ENCODE peak calls at places on chromosomes 6 and 20, in four cellular contexts. W, P, B and F are unnamed samples.

GRCh38 chr6:144423167-144423566 is 138.0 kb downstream of the UTRN start:
- DNase-seq in W (no peak), P (no peak), B (no peak), F (no peak)

GRCh38 chr20:54062812-54063280 is 7.5 kb downstream of the BCAS1 start:
- DNase-seq in W (no peak), B (no peak), P (peak; percentile 58), F (no peak)

GRCh38 chr6:46263709-46264091 is 92.9 kb upstream of the ENPP5 start:
- DNase-seq in B (no peak), W (no peak), P (no peak), F (no peak)

GRCh38 chr6:161847628-161848027 is 573.8 kb upstream of the AGPAT4 start:
- DNase-seq in P (no peak), W (no peak), B (no peak), F (no peak)

GRCh38 chr6:117237561-117237960 is 27.8 kb upstream of the VGLL2 start:
- DNase-seq in P (no peak), W (no peak), B (no peak), F (no peak)

GRCh38 chr6:85675030-85675819 is 32.5 kb upstream of the SYNCRIP start:
- DNase-seq in B (no peak), P (no peak), W (peak; percentile 44), F (no peak)

GRCh38 chr6:132364675-132365074 is 36.6 kb downstream of the MOXD1 start:
- DNase-seq in P (no peak), W (no peak), B (no peak), F (no peak)

GRCh38 chr6:69386431-69386830 is 410.4 kb downstream of the LMBRD1 start:
- DNase-seq in B (no peak), P (no peak), W (no peak), F (no peak)

GRCh38 chr6:33313709-33314514 is at the start of gene TAPBP:
- DNase-seq in B (peak; percentile 36), P (no peak), W (peak; percentile 76), F (peak; percentile 61)

GRCh38 chr6:56109149-56109548 is 138.2 kb downstream of the COL21A1 start:
- DNase-seq in P (no peak), W (no peak), B (no peak), F (no peak)

GRCh38 chr6:157813757-157814455 is 9.1 kb upstream of the SNX9 start:
- DNase-seq in P (no peak), W (peak; percentile 37), B (no peak), F (no peak)

GRCh38 chr6:118867181-118867580 is 26.8 kb upstream of the ASF1A start:
- DNase-seq in P (peak; percentile 38), W (no peak), B (no peak), F (no peak)

GRCh38 chr20:63625771-63626423 is 1.0 kb downstream of the GMEB2 start:
- DNase-seq in P (no peak), W (peak; percentile 48), B (no peak), F (peak; percentile 9)

GRCh38 chr6:157628463-157628862 is 194.6 kb upstream of the SNX9 start:
- DNase-seq in P (no peak), B (no peak), W (no peak), F (no peak)

GRCh38 chr6:6332873-6333272 is 12.4 kb upstream of the F13A1 start:
- DNase-seq in P (no peak), B (no peak), W (no peak), F (no peak)

GRCh38 chr6:105317607-105318533 is 85.0 kb downstream of the PREP start:
- DNase-seq in P (peak; percentile 13), B (no peak), W (no peak), F (no peak)
- TF ChIP-seq CTCF in P (peak; percentile 74), B (no peak), W (no peak), F (no peak)

GRCh38 chr6:43120101-43120730 is 44.1 kb downstream of the PTK7 start:
- DNase-seq in P (no peak), B (no peak), W (no peak), F (no peak)
- TF ChIP-seq CTCF in P (no peak), B (no peak), W (no peak), F (no peak)

DNA sequence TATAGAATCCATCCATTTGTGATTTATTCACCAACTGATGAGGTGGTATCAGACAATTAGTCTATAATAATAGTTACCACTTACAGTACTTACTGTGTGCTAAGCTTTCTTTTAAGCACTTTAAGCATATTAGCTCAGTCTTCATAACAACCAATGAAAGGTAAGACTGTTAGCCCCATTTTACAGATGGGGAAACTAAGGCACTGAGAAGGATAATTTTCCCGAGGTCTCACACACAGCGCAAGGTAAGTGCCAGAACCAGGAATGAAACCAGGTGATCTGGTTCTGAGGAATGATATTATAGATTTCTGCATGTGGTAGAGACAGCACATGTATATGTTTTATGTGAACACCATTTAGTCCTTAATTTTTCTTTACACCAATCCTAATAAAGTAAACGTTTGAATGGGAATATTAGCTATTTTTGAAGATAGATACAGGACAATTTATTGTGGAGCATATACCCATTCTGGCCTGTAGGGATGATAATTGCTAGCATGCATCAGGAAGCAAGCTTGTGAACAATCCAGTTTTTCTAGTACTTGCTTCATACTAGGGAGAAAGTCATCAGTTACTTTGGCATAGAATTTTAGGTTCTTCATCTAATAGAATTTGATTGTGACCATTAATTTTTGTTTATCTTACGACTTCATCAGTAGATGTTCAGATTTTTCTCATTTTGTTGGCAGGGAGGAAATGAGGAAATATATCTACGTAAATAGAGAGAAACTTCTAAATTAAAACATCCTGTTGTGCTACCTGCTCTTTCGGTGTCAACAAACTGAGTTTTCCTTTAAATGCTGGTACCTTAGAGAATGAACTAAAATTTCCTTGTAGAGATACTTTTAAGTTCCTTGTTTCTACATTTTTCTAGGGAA is 3.0 kb downstream of the YWHAB start:
- DNase-seq in P (no peak), B (no peak), W (no peak), F (no peak)
- TF ChIP-seq CTCF in P (no peak), B (peak; percentile 29), W (peak; percentile 28), F (peak; percentile 21)

DNA sequence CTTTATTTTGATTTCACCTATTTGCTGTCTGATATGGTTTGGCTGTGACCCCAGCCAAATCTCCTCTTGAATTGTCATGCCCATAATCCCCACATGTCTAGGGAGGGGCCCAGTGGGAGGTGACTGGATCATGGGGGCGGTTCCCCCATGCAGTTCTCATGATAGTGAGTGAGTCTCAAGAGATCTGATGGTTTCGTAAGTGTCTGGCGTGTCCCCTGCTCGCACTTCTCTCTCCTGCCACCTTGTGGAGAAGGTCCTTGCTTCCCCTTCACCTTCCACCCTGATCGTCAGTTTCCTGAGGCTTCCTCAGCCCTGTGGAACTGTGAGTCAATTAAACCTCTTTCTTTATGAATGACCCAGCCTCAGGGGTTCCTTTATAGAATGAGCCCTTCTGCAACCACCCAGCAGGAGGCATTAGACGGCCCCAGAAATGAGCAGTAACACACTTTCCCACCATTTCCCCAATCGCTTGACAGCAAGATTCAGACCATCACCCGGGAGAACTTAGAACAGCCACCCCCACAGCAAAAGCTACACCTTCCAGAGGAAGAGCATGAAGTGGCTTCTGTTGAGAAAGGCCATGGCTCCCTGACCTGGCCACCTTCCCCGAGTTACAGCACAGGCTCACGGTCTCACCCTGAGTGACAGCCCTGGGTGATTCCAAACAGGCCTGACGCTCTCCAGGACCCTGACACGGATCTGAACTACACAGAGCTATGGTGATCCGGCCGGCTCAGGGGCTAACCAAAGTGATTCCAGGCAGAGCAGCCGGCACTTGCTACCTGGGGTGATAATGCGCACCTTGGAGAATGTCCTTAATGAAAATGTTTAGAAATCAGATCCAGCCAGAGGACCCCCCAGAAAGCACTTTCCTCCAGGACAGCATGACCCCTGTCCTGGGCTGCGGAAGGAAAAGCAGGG is 131.2 kb upstream of the CDH4 start:
- DNase-seq in B (no peak), P (no peak), W (peak; percentile 45), F (no peak)
- TF ChIP-seq CTCF in B (peak; percentile 45), P (peak; percentile 80), W (peak; percentile 17), F (peak; percentile 30)

GRCh38 chr6:27757307-27757706 is 154.9 kb downstream of the OR2B2 start:
- DNase-seq in P (no peak), B (no peak), W (no peak), F (peak; percentile 57)

GRCh38 chr6:27754408-27754782 is 157.8 kb downstream of the OR2B2 start:
- DNase-seq in W (no peak), B (no peak), P (no peak), F (no peak)

GRCh38 chr6:27755768-27756167 is 156.4 kb downstream of the OR2B2 start:
- DNase-seq in B (no peak), W (no peak), P (no peak), F (no peak)

GRCh38 chr6:27752038-27752885 is 159.9 kb downstream of the OR2B2 start:
- DNase-seq in P (peak; percentile 82), W (peak; percentile 59), B (no peak), F (peak; percentile 21)

DNA sequence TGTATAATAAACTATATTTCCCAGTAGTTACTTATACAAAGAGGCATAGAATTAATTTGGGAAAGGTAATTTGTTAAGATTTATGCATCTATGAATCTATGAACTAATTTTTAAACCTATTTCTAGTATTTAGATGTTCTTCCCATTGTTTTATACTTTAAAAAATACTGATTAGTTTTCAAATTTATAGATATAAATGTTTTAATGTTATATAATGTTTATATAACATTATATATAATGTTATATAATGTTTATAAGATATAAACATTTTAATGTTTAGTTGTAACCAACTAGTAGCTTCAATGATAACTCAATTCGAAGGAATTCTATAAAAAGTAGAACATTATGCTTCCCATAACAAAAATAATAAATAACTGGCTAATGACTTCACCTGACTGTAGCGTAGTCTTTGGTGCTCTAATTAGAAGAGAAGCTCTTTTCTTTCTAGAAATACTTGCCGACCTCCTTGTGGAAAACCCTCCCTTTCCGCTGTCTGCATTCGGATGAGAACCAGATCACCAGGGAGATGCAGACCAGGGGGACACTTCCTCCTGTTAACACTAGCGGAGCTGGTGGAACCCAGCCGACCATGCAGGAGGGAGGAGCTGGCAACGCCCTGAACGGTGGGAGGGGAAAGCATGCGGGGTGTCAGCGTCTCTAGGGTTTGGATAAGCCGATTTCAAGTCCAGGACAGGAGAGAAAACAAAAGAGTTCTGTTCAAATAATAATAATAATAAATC is 158.4 kb downstream of the OR2B2 start:
- DNase-seq in P (peak; percentile 66), W (peak; percentile 52), B (no peak), F (peak; percentile 31)
- TF ChIP-seq CTCF in P (peak; percentile 12), W (no peak), B (no peak), F (no peak)

GRCh38 chr20:21240394-21240793 is 62.7 kb upstream of the XRN2 start:
- DNase-seq in B (no peak), W (no peak), P (no peak), F (no peak)
- TF ChIP-seq CTCF in B (no peak), W (no peak), P (no peak), F (no peak)

GRCh38 chr6:12927746-12928145 is 211.2 kb downstream of the PHACTR1 start:
- DNase-seq in B (no peak), P (no peak), W (no peak), F (no peak)
- TF ChIP-seq CTCF in B (no peak), P (no peak), W (no peak), F (no peak)

DNA sequence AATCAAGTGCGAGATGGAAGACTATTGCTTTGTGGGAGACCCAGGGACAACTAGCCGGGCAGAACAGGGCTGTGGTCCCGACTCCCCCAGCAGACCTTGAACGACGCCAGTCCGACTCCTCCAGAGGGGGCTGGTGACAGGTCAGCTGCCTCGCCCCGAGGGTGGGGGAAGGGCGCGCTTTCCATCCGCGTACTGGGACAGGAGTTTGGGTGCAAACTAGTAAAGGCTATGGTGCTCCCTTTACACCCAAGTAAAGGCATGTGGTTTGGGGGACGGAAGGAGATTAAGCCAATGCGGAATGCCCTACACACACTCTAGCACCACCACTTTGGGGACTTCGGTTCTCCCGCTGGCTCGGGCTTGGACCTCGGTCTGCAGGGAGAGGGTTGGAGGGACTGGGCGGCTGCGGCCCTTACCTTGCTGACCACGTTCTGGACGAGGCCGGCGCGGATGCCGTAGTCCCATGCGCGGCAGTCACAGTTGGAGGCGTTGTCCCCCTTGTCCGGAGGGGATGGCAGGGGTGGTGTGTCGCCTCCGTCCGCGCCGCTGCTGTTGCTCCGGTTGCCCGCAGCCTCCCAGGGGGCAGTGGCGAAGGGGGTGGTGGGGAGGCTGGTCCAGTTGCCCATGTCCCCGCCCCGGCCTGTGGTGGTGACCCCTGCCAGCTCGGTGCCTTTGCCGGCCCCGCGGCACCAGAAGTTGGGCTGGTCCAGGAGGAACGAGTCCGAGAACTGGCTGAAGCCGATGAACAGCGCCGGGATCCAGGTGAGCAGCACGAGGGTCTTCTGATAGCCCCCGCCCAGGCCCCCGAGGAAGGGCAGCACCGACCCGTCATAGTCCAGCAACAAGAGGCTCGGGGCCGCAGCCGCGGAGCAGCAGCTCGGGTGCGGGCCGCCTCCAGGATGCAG is 1.1 kb downstream of the SLC22A23 start:
- DNase-seq in B (no peak), P (no peak), W (peak; percentile 30), F (peak; percentile 14)
- TF ChIP-seq CTCF in B (no peak), P (no peak), W (no peak), F (no peak)